ENCODE peak calls at places on chromosome 1, in eight cellular contexts. W is RWPE1; L is activated CD8-positive, alpha-beta memory T cell treated with anti-CD3 and anti-CD28 coated beads for 48 hours; A is LNCaP clone FGC; J is adipocyte; G is upper lobe of right lung; O is NCI-H2171 treated with DMSO at 0.1 percent for 48 hours; I is neural progenitor cell. S is an unnamed sample.

GRCh38 chr1:10696977-10697376 is 99.5 kb downstream of the CASZ1 start:
- DNase-seq in W (no peak), L (peak), A (no peak), J (no peak), G (no peak), O (no peak), I (no peak), S (no peak)

GRCh38 chr1:183022202-183023145 is 746 bp upstream of the LAMC1 start:
- DNase-seq in W (peak), L (peak), A (peak), J (peak), G (peak), O (peak), I (peak), S (peak)

GRCh38 chr1:167687919-167688519 is 33.8 kb upstream of the MPZL1 start:
- DNase-seq in W (peak), L (peak), A (peak), J (peak), G (no peak), O (peak), I (peak), S (no peak)

GRCh38 chr1:68197891-68198290 is 34.4 kb downstream of the WLS start:
- DNase-seq in W (peak), L (no peak), A (peak), J (no peak), G (no peak), O (peak), I (no peak), S (no peak)

GRCh38 chr1:66182551-66183178 is 351.3 kb upstream of the SGIP1 start:
- DNase-seq in W (no peak), L (no peak), A (no peak), J (peak), G (no peak), O (peak), I (peak), S (no peak)

GRCh38 chr1:56123421-56123820 is 455.9 kb downstream of the PLPP3 start:
- DNase-seq in W (no peak), L (no peak), A (no peak), J (peak), G (no peak), O (no peak), I (no peak), S (no peak)

GRCh38 chr1:54054438-54054749 is 986 bp downstream of the TCEANC2 start:
- DNase-seq in W (peak), L (no peak), A (no peak), J (no peak), G (no peak), O (peak), I (no peak), S (no peak)

GRCh38 chr1:44862829-44863406 is 19.9 kb upstream of the PTCH2 start:
- DNase-seq in W (no peak), L (no peak), A (no peak), J (no peak), G (no peak), O (no peak), I (no peak), S (no peak)

GRCh38 chr1:79899914-79900313 is 893.4 kb upstream of the ADGRL4 start:
- DNase-seq in W (peak), L (no peak), A (no peak), J (peak), G (no peak), O (no peak), I (no peak), S (no peak)

GRCh38 chr1:183655562-183656075 is 2.5 kb upstream of the APOBEC4 start:
- DNase-seq in W (peak), L (peak), A (no peak), J (peak), G (peak), O (peak), I (peak), S (peak)

GRCh38 chr1:227762231-227762911 is 27.1 kb downstream of the SNAP47 start:
- DNase-seq in W (peak), L (peak), A (peak), J (peak), G (peak), O (peak), I (peak), S (peak)

GRCh38 chr1:201578008-201578888 is 39.3 kb downstream of the NAV1 start:
- DNase-seq in W (no peak), L (no peak), A (no peak), J (no peak), G (no peak), O (no peak), I (no peak), S (no peak)

GRCh38 chr1:202880062-202880461 is 8.9 kb downstream of the RABIF start:
- DNase-seq in W (no peak), L (no peak), A (no peak), J (no peak), G (no peak), O (no peak), I (no peak), S (no peak)

GRCh38 chr1:101198842-101199636 is 37.8 kb upstream of the S1PR1 start:
- DNase-seq in W (no peak), L (peak), A (no peak), J (no peak), G (no peak), O (no peak), I (no peak), S (no peak)

GRCh38 chr1:42999308-42999707 is 40.6 kb upstream of the SLC2A1 start:
- DNase-seq in W (no peak), L (no peak), A (no peak), J (peak), G (no peak), O (no peak), I (no peak), S (no peak)

GRCh38 chr1:236681184-236681583 is 5.1 kb upstream of the ACTN2 start:
- DNase-seq in W (no peak), L (no peak), A (no peak), J (no peak), G (no peak), O (no peak), I (no peak), S (no peak)

GRCh38 chr1:4674676-4675075 is 20.3 kb downstream of the AJAP1 start:
- DNase-seq in W (no peak), L (no peak), A (no peak), J (no peak), G (no peak), O (no peak), I (no peak), S (no peak)

GRCh38 chr1:149986486-149987296 is 23.8 kb downstream of the OTUD7B start:
- DNase-seq in W (no peak), L (no peak), A (no peak), J (peak), G (no peak), O (no peak), I (no peak), S (no peak)

GRCh38 chr1:34460193-34460592 is 283.5 kb downstream of the C1orf94 start:
- DNase-seq in W (peak), L (no peak), A (peak), J (no peak), G (no peak), O (peak), I (peak), S (no peak)

GRCh38 chr1:10671551-10672375 is 124.7 kb downstream of the CASZ1 start:
- DNase-seq in W (no peak), L (no peak), A (no peak), J (no peak), G (no peak), O (peak), I (no peak), S (no peak)

GRCh38 chr1:151406176-151406575 is 6.8 kb downstream of the PSMB4 start:
- DNase-seq in W (no peak), L (no peak), A (no peak), J (no peak), G (no peak), O (no peak), I (no peak), S (no peak)

GRCh38 chr1:244239261-244239770 is 188.2 kb downstream of the ZBTB18 start:
- DNase-seq in W (peak), L (no peak), A (no peak), J (peak), G (no peak), O (peak), I (no peak), S (no peak)

GRCh38 chr1:55894521-55894920 is 679.4 kb upstream of the USP24 start:
- DNase-seq in W (no peak), L (no peak), A (no peak), J (no peak), G (no peak), O (no peak), I (no peak), S (no peak)

GRCh38 chr1:162304736-162305135 is 71.9 kb downstream of the SPATA46 start:
- DNase-seq in W (no peak), L (no peak), A (no peak), J (no peak), G (no peak), O (no peak), I (no peak), S (no peak)

GRCh38 chr1:94247146-94248094 is 10.0 kb upstream of the ARHGAP29 start:
- DNase-seq in W (peak), L (no peak), A (no peak), J (peak), G (peak), O (no peak), I (peak), S (peak)

GRCh38 chr1:70745199-70745598 is 302.4 kb downstream of the PTGER3 start:
- DNase-seq in W (no peak), L (no peak), A (no peak), J (peak), G (no peak), O (peak), I (peak), S (no peak)

GRCh38 chr1:214287884-214288283 is 6.9 kb downstream of the SMYD2 start:
- DNase-seq in W (no peak), L (no peak), A (no peak), J (no peak), G (no peak), O (no peak), I (no peak), S (no peak)

GRCh38 chr1:94017155-94017829 is 103.7 kb downstream of the ABCA4 start:
- DNase-seq in W (no peak), L (no peak), A (no peak), J (no peak), G (no peak), O (no peak), I (no peak), S (no peak)

GRCh38 chr1:241985787-241986186 is 13.1 kb downstream of the MAP1LC3C start:
- DNase-seq in W (peak), L (no peak), A (no peak), J (peak), G (no peak), O (no peak), I (peak), S (no peak)

GRCh38 chr1:156664046-156664948 is 12.9 kb downstream of the NES start:
- DNase-seq in W (no peak), L (no peak), A (no peak), J (peak), G (no peak), O (peak), I (peak), S (no peak)

GRCh38 chr1:55635856-55636255 is 420.7 kb upstream of the USP24 start:
- DNase-seq in W (no peak), L (no peak), A (no peak), J (peak), G (no peak), O (no peak), I (no peak), S (peak)

GRCh38 chr1:85225624-85226380 is 25.0 kb upstream of the SYDE2 start:
- DNase-seq in W (no peak), L (no peak), A (no peak), J (peak), G (no peak), O (no peak), I (no peak), S (no peak)

GRCh38 chr1:70914224-70914623 is 133.4 kb downstream of the PTGER3 start:
- DNase-seq in W (no peak), L (no peak), A (no peak), J (no peak), G (no peak), O (no peak), I (no peak), S (no peak)

GRCh38 chr1:46448109-46448911 is 41.3 kb upstream of the DMBX1 start:
- DNase-seq in W (no peak), L (no peak), A (no peak), J (peak), G (no peak), O (no peak), I (peak), S (no peak)

GRCh38 chr1:182405578-182405977 is 5.1 kb upstream of the TEDDM1 start:
- DNase-seq in W (no peak), L (no peak), A (no peak), J (no peak), G (no peak), O (no peak), I (no peak), S (no peak)